ENCODE peak calls at places on chromosomes 13 and 19, in ten cellular contexts. O is transverse colon; A is stimulated activated CD4-positive, alpha-beta T cell treated with anti-CD3 and anti-CD28 coated beads, Interleukin-2, amount 100 ng/mL, for 24 hours; L is T-helper 1 cell; P is activated gamma-delta T cell treated with Interleukin-2 at 50 U/mL for 16 hours; N is H9; Q is posterior cingulate gyrus; F is T-helper 9 cell; T is iris pigment epithelial cell; H is glomerular endothelial cell. B is an unnamed sample.

GRCh38 chr19:39194832-39195542 is 1.8 kb upstream of the NCCRP1 start:
- DNase-seq in O (no peak), A (no peak), L (no peak), P (no peak), N (no peak), Q (no peak), F (no peak), T (no peak), H (no peak), B (no peak)

GRCh38 chr13:72565893-72566292 is 161.5 kb downstream of the MZT1 start:
- DNase-seq in O (no peak), A (no peak), L (no peak), P (no peak), N (no peak), Q (no peak), F (no peak), T (peak; percentile 39), H (peak; percentile 5), B (no peak)

GRCh38 chr19:53991224-53992113 is at the start of gene CACNG6:
- DNase-seq in O (no peak), A (no peak), L (no peak), P (no peak), N (peak; percentile 74), Q (no peak), F (no peak), T (peak; percentile 59), H (no peak), B (no peak)

GRCh38 chr19:3983936-3984583 is 1.2 kb downstream of the EEF2 start:
- DNase-seq in O (peak; percentile 70), A (peak; percentile 53), L (no peak), P (no peak), N (peak; percentile 29), Q (no peak), F (no peak), T (peak; percentile 67), H (no peak), B (no peak)

GRCh38 chr19:42424712-42425131 is 2.5 kb downstream of the LIPE start:
- DNase-seq in O (no peak), A (no peak), L (no peak), P (no peak), N (peak; percentile 67), Q (no peak), F (no peak), T (no peak), H (no peak), B (no peak)

GRCh38 chr19:16585808-16586476 is 13.7 kb upstream of the SLC35E1 start:
- DNase-seq in O (peak; percentile 62), A (peak; percentile 38), L (no peak), P (no peak), N (no peak), Q (no peak), F (no peak), T (no peak), H (no peak), B (no peak)

GRCh38 chr13:85140192-85140591 is 659.0 kb downstream of the SLITRK6 start:
- DNase-seq in O (no peak), A (no peak), L (no peak), P (no peak), N (no peak), Q (no peak), F (no peak), T (peak; percentile 0), H (no peak), B (no peak)

GRCh38 chr13:61040180-61040579 is 375.5 kb downstream of the PCDH20 start:
- DNase-seq in O (no peak), A (no peak), L (no peak), P (no peak), N (no peak), Q (no peak), F (no peak), T (peak; percentile 20), H (no peak), B (no peak)

GRCh38 chr19:4220188-4220587 is 9.1 kb upstream of the EBI3 start:
- DNase-seq in O (no peak), A (no peak), L (no peak), P (no peak), N (no peak), Q (no peak), F (no peak), T (no peak), H (no peak), B (no peak)

GRCh38 chr13:39676315-39676876 is 20.9 kb downstream of the COG6 start:
- DNase-seq in O (no peak), A (no peak), L (no peak), P (peak; percentile 7), N (no peak), Q (no peak), F (no peak), T (peak; percentile 51), H (no peak), B (no peak)

GRCh38 chr13:44385847-44386246 is 12.2 kb downstream of the SERP2 start:
- DNase-seq in O (no peak), A (no peak), L (no peak), P (no peak), N (no peak), Q (no peak), F (no peak), T (no peak), H (no peak), B (no peak)

GRCh38 chr19:13228561-13228960 is 78.3 kb downstream of the IER2 start:
- DNase-seq in O (no peak), A (no peak), L (no peak), P (no peak), N (no peak), Q (no peak), F (no peak), T (no peak), H (no peak), B (no peak)

GRCh38 chr13:51808811-51809210 is 4.8 kb upstream of the DHRS12 start:
- DNase-seq in O (no peak), A (no peak), L (no peak), P (no peak), N (no peak), Q (no peak), F (no peak), T (no peak), H (no peak), B (no peak)

GRCh38 chr13:29522044-29522685 is 73.3 kb downstream of the SLC7A1 start:
- DNase-seq in O (no peak), A (no peak), L (no peak), P (no peak), N (no peak), Q (no peak), F (no peak), T (peak; percentile 93), H (no peak), B (no peak)

GRCh38 chr19:45153339-45154063 is 7.3 kb downstream of the NKPD1 start:
- DNase-seq in O (peak; percentile 36), A (peak; percentile 59), L (no peak), P (no peak), N (peak; percentile 72), Q (peak; percentile 57), F (peak; percentile 26), T (peak; percentile 65), H (no peak), B (peak; percentile 55)

GRCh38 chr19:37654525-37654832 is 786 bp downstream of the ZFP30 start:
- DNase-seq in O (no peak), A (no peak), L (no peak), P (no peak), N (no peak), Q (no peak), F (no peak), T (peak; percentile 51), H (no peak), B (no peak)

GRCh38 chr13:96474158-96474606 is 384.3 kb downstream of the HS6ST3 start:
- DNase-seq in O (no peak), A (no peak), L (no peak), P (no peak), N (no peak), Q (no peak), F (no peak), T (no peak), H (no peak), B (no peak)

GRCh38 chr19:723714-724113 is 15.0 kb downstream of the PALM start:
- DNase-seq in O (no peak), A (no peak), L (no peak), P (no peak), N (no peak), Q (no peak), F (no peak), T (no peak), H (no peak), B (no peak)

GRCh38 chr19:10603873-10604459 is 16.9 kb upstream of the AP1M2 start:
- DNase-seq in O (peak; percentile 24), A (peak; percentile 16), L (no peak), P (peak; percentile 27), N (no peak), Q (no peak), F (no peak), T (peak; percentile 69), H (no peak), B (no peak)

GRCh38 chr19:4069331-4069959 is 2.7 kb upstream of the ZBTB7A start:
- DNase-seq in O (peak; percentile 62), A (peak; percentile 67), L (no peak), P (peak; percentile 59), N (peak; percentile 46), Q (no peak), F (no peak), T (no peak), H (no peak), B (no peak)